ENCODE peak calls at places on chromosomes 3 and 15, in seven cellular contexts. D, F, Y, J, L, E and X are unnamed samples.

GRCh38 chr15:71411538-71412482 is 296.5 kb downstream of the THSD4 start:
- DNase-seq in D (no peak), F (no peak), Y (peak; percentile 10), J (no peak), L (no peak), E (no peak), X (no peak)

GRCh38 chr3:195904364-195904763 is 4.0 kb downstream of the TNK2 start:
- DNase-seq in D (no peak), F (no peak), Y (no peak), J (no peak), L (no peak), E (no peak), X (no peak)

GRCh38 chr15:63587527-63587926 is 9.7 kb upstream of the FBXL22 start:
- DNase-seq in D (no peak), F (no peak), Y (peak; percentile 36), J (no peak), L (no peak), E (no peak), X (no peak)

GRCh38 chr15:68638953-68639500 is 60.2 kb downstream of the CORO2B start:
- DNase-seq in D (no peak), F (no peak), Y (peak; percentile 57), J (no peak), L (no peak), E (no peak), X (no peak)

GRCh38 chr15:81336568-81336967 is 12.6 kb upstream of the STARD5 start:
- DNase-seq in D (no peak), F (no peak), Y (peak; percentile 14), J (peak; percentile 37), L (peak; percentile 9), E (peak; percentile 12), X (peak; percentile 17)

GRCh38 chr15:78334845-78335244 is 5.3 kb upstream of the CRABP1 start:
- DNase-seq in D (no peak), F (no peak), Y (no peak), J (no peak), L (no peak), E (no peak), X (no peak)

GRCh38 chr3:76943671-76944070 is 96.2 kb upstream of the ROBO2 start:
- DNase-seq in D (no peak), F (no peak), Y (no peak), J (no peak), L (no peak), E (no peak), X (no peak)

GRCh38 chr15:68427961-68428360 is 4.0 kb downstream of the ITGA11 start:
- DNase-seq in D (no peak), F (no peak), Y (no peak), J (no peak), L (no peak), E (no peak), X (no peak)

GRCh38 chr3:161266731-161267150 is 45.6 kb downstream of the NMD3 start:
- DNase-seq in D (no peak), F (no peak), Y (peak; percentile 74), J (no peak), L (no peak), E (peak; percentile 43), X (no peak)

GRCh38 chr15:33154366-33155166 is 39.9 kb downstream of the FMN1 start:
- DNase-seq in D (no peak), F (no peak), Y (peak; percentile 93), J (no peak), L (no peak), E (no peak), X (no peak)